ENCODE peak calls at places on chromosomes 5 and 9, in nine cellular contexts. L is right cardiac atrium; B is HEK293T; T is astrocyte of the spinal cord; Q is effector CD4-positive, alpha-beta T cell; E is iris pigment epithelial cell; N is renal cortical epithelial cell; I is germinal center; Z is anterior cingulate cortex. F is an unnamed sample.

GRCh38 chr5:55441107-55441771 is 93.5 kb downstream of the PLPP1 start:
- DNase-seq in L (no peak), B (no peak), T (no peak), Q (no peak), E (no peak), N (no peak), I (no peak), Z (no peak), F (no peak)

GRCh38 chr5:136246632-136247031 is 53.7 kb upstream of the SMIM32 start:
- DNase-seq in L (no peak), B (no peak), T (no peak), Q (no peak), E (peak), N (no peak), I (no peak), Z (no peak), F (no peak)

GRCh38 chr5:36796171-36796570 is 80.4 kb upstream of the NIPBL start:
- DNase-seq in L (no peak), B (no peak), T (peak), Q (no peak), E (no peak), N (no peak), I (no peak), Z (no peak), F (no peak)

GRCh38 chr9:95025213-95026170 is 292.0 kb downstream of the FANCC start:
- DNase-seq in L (peak), B (peak), T (peak), Q (no peak), E (peak), N (peak), I (no peak), Z (no peak), F (no peak)

GRCh38 chr9:113654605-113655193 is 191.2 kb downstream of the RGS3 start:
- DNase-seq in L (peak), B (no peak), T (no peak), Q (no peak), E (no peak), N (no peak), I (no peak), Z (no peak), F (peak)

GRCh38 chr5:139676951-139677367 is 28.8 kb downstream of the CXXC5 start:
- DNase-seq in L (peak), B (no peak), T (no peak), Q (no peak), E (no peak), N (no peak), I (no peak), Z (peak), F (peak)

GRCh38 chr5:93598141-93598996 is 15.3 kb downstream of the NR2F1 start:
- DNase-seq in L (peak), B (peak), T (peak), Q (no peak), E (peak), N (no peak), I (no peak), Z (no peak), F (no peak)

GRCh38 chr5:172646716-172647285 is 5.7 kb downstream of the NEURL1B start:
- DNase-seq in L (peak), B (peak), T (no peak), Q (no peak), E (peak), N (no peak), I (no peak), Z (no peak), F (no peak)

GRCh38 chr5:164741376-164741775 is 1236.0 kb downstream of the MAT2B start:
- DNase-seq in L (no peak), B (no peak), T (no peak), Q (no peak), E (no peak), N (no peak), I (no peak), Z (no peak), F (no peak)

GRCh38 chr9:99749641-99750040 is 72.0 kb upstream of the NR4A3 start:
- DNase-seq in L (no peak), B (no peak), T (no peak), Q (no peak), E (no peak), N (peak), I (no peak), Z (no peak), F (no peak)

GRCh38 chr5:72269411-72269780 is 50.6 kb downstream of the MRPS27 start:
- DNase-seq in L (no peak), B (no peak), T (no peak), Q (no peak), E (no peak), N (no peak), I (no peak), Z (no peak), F (no peak)

GRCh38 chr9:131394464-131395026 is 659 bp downstream of the PRRC2B start:
- DNase-seq in L (peak), B (no peak), T (no peak), Q (peak), E (no peak), N (no peak), I (peak), Z (no peak), F (peak)

GRCh38 chr5:150400327-150401075 is 12.2 kb downstream of the CD74 start:
- DNase-seq in L (no peak), B (no peak), T (no peak), Q (no peak), E (no peak), N (no peak), I (no peak), Z (no peak), F (no peak)

GRCh38 chr5:131814990-131815389 is 18.2 kb upstream of the FNIP1 start:
- DNase-seq in L (no peak), B (no peak), T (peak), Q (no peak), E (peak), N (peak), I (no peak), Z (no peak), F (no peak)

GRCh38 chr5:68373050-68373449 is 157.5 kb downstream of the PIK3R1 start:
- DNase-seq in L (no peak), B (no peak), T (no peak), Q (no peak), E (no peak), N (no peak), I (no peak), Z (no peak), F (no peak)

GRCh38 chr9:111926421-111926875 is 29.8 kb downstream of the UGCG start:
- DNase-seq in L (peak), B (no peak), T (peak), Q (peak), E (peak), N (no peak), I (peak), Z (no peak), F (no peak)

GRCh38 chr9:88007291-88007650 is 32.9 kb upstream of the CDK20 start:
- DNase-seq in L (no peak), B (no peak), T (peak), Q (no peak), E (peak), N (peak), I (no peak), Z (no peak), F (no peak)

GRCh38 chr9:33092634-33093033 is 16.2 kb upstream of the SMU1 start:
- DNase-seq in L (no peak), B (no peak), T (no peak), Q (no peak), E (peak), N (no peak), I (no peak), Z (no peak), F (no peak)

GRCh38 chr5:1442222-1443144 is 2.8 kb downstream of the SLC6A3 start:
- DNase-seq in L (no peak), B (no peak), T (no peak), Q (no peak), E (no peak), N (no peak), I (no peak), Z (no peak), F (no peak)

GRCh38 chr9:31153250-31153840 is 1231.1 kb upstream of the ACO1 start:
- DNase-seq in L (no peak), B (no peak), T (no peak), Q (no peak), E (peak), N (no peak), I (no peak), Z (no peak), F (no peak)

GRCh38 chr9:127865645-127866464 is 11.4 kb upstream of the ENG start:
- DNase-seq in L (peak), B (no peak), T (no peak), Q (no peak), E (no peak), N (no peak), I (no peak), Z (no peak), F (no peak)